ENCODE peak calls at places on chromosomes 12 and 14, in seven cellular contexts. U, T, J, Q, Y, D and I are unnamed samples.
A peak's percentile ranks its signal among the peaks of the same experiment; 100 is the strongest.

GRCh38 chr12:19428261-19428660 is 11.0 kb upstream of the AEBP2 start:
- DNase-seq in Q (no peak), Y (no peak), T (no peak), U (no peak), J (no peak), D (no peak), I (peak; percentile 44)

GRCh38 chr12:46942579-46942978 is 116.8 kb upstream of the SLC38A4 start:
- DNase-seq in U (no peak), D (no peak), T (no peak), Y (no peak), J (no peak), Q (no peak), I (no peak)

GRCh38 chr14:77406086-77406485 is 17.2 kb downstream of the NOXRED1 start:
- DNase-seq in D (no peak), T (no peak), Q (no peak), Y (no peak), U (no peak), J (no peak), I (peak; percentile 16)

GRCh38 chr14:56310643-56311042 is 192.4 kb downstream of the PELI2 start:
- DNase-seq in Q (no peak), T (no peak), D (peak; percentile 6), Y (no peak), J (peak; percentile 33), U (no peak), I (peak; percentile 38)

GRCh38 chr12:10717410-10717809 is 5.7 kb downstream of the YBX3 start:
- DNase-seq in T (no peak), U (no peak), Y (no peak), D (no peak), Q (peak; percentile 28), J (no peak), I (peak; percentile 71)

GRCh38 chr14:24411468-24412454 is 13.0 kb downstream of the NYNRIN start:
- DNase-seq in T (no peak), U (peak; percentile 42), J (peak; percentile 72), D (peak; percentile 50), Q (peak; percentile 68), Y (peak; percentile 57), I (peak; percentile 69)

GRCh38 chr12:121295746-121296617 is 527 bp downstream of the CAMKK2 start:
- DNase-seq in Q (peak; percentile 56), D (peak; percentile 21), U (no peak), J (no peak), Y (no peak), T (no peak), I (peak; percentile 14)

GRCh38 chr12:106098691-106099200 is 40.0 kb downstream of the NUAK1 start:
- DNase-seq in U (no peak), T (no peak), Y (no peak), Q (peak; percentile 48), D (no peak), J (no peak), I (no peak)

GRCh38 chr12:68905731-68906130 is 27.2 kb downstream of the CPM start:
- DNase-seq in D (no peak), U (no peak), T (no peak), J (no peak), Q (no peak), Y (no peak), I (no peak)

GRCh38 chr12:125171267-125171666 is 106.0 kb downstream of the AACS start:
- DNase-seq in U (no peak), Q (no peak), T (no peak), J (no peak), Y (no peak), D (no peak), I (no peak)

GRCh38 chr12:49949124-49949845 is 1.3 kb upstream of the AQP2 start:
- DNase-seq in T (no peak), Q (no peak), Y (no peak), D (no peak), U (peak; percentile 21), J (no peak), I (no peak)

GRCh38 chr14:97315790-97316189 is 518.6 kb downstream of the VRK1 start:
- DNase-seq in T (no peak), Q (no peak), D (no peak), U (no peak), Y (no peak), J (no peak), I (no peak)

GRCh38 chr12:46965137-46965536 is 114.3 kb upstream of the PCED1B start:
- DNase-seq in Y (no peak), Q (no peak), T (no peak), J (no peak), D (no peak), U (no peak), I (no peak)

GRCh38 chr12:106897082-106897481 is 58.6 kb upstream of the TMEM263 start:
- DNase-seq in Q (no peak), Y (peak; percentile 20), T (no peak), D (no peak), U (no peak), J (peak; percentile 44), I (peak; percentile 25)

GRCh38 chr12:3592856-3593625 is 102.0 kb downstream of the PRMT8 start:
- DNase-seq in J (no peak), T (no peak), Y (no peak), U (no peak), Q (no peak), D (no peak), I (no peak)

GRCh38 chr14:50978888-50979287 is 34.6 kb upstream of the PYGL start:
- DNase-seq in U (no peak), Q (no peak), J (no peak), Y (no peak), D (no peak), T (no peak), I (no peak)

DNA sequence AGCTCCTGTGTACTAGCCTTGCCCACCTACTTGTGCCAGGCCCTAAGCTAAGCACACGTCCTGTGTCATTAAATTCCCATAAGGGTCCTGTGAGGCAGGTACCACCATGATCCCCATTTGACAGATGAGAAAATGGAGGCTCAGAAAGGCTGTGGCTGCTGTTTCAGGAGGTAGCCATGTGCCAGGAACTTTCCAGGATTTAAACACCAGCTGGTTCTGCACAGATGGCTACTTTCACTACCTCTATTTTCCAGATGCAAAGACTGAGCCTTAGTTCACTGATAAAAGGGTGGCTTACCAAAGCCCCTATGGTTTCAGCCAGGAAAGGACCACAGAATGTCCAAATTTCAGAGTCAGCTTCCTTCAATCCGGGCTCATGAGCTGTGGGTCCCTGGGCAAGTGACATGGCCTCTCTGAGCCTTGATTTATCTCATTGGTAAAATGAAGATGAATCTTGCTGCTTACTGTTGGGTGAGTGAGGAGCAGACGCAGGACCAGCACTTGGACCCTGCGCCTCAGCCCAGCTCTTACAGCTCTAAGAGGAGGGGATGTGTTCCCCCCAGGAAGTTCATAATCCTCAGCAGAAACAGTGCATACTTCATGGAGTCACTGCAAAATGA is 23.5 kb downstream of the CMKLR1 start:
- DNase-seq in Q (no peak), Y (no peak), J (no peak), U (no peak), T (no peak), D (no peak), I (no peak)
- H3K4me3 ChIP-seq in Q (no peak overlapping the region), Y (no peak overlapping the region), J (no peak overlapping the region), U (no peak overlapping the region), T (no peak overlapping the region), D (no peak overlapping the region), I (no peak overlapping the region)

GRCh38 chr12:85278598-85279448 is 1.2 kb upstream of the ALX1 start:
- DNase-seq in D (no peak), T (no peak), Q (peak; percentile 13), J (no peak), Y (no peak), U (no peak), I (no peak)

GRCh38 chr12:85280984-85281946 is 1.2 kb downstream of the ALX1 start:
- DNase-seq in T (no peak), J (peak; percentile 39), D (no peak), U (no peak), Y (no peak), Q (no peak), I (no peak)

GRCh38 chr12:85279449-85280137 is 427 bp upstream of the ALX1 start:
- DNase-seq in T (no peak), J (no peak), Y (no peak), Q (peak; percentile 71), D (no peak), U (no peak), I (no peak)

GRCh38 chr12:85281947-85282312 is 1.9 kb downstream of the ALX1 start:
- DNase-seq in D (no peak), Y (no peak), U (no peak), T (no peak), Q (peak; percentile 29), J (no peak), I (no peak)

GRCh38 chr12:85280138-85280983 is at the start of gene ALX1:
- DNase-seq in D (peak; percentile 80), Q (peak; percentile 89), U (peak; percentile 46), Y (no peak), J (peak; percentile 44), T (no peak), I (peak; percentile 16)
- TF ChIP-seq CTCF in D (no peak), Q (peak; percentile 25), U (no peak), Y (no peak), J (no peak), T (no peak), I (no peak)

GRCh38 chr14:96088911-96089310 is 49.7 kb downstream of the C14orf132 start:
- DNase-seq in J (no peak), Q (no peak), Y (no peak), T (no peak), U (no peak), D (no peak), I (no peak)

GRCh38 chr14:96091941-96092411 is 52.8 kb downstream of the C14orf132 start:
- DNase-seq in D (no peak), Q (no peak), Y (peak; percentile 72), T (no peak), U (no peak), J (no peak), I (peak; percentile 28)

GRCh38 chr14:96089401-96089800 is 50.2 kb downstream of the C14orf132 start:
- DNase-seq in T (no peak), Y (no peak), J (no peak), Q (no peak), U (no peak), D (no peak), I (no peak)

GRCh38 chr14:96091149-96091693 is 52.1 kb downstream of the C14orf132 start:
- DNase-seq in Y (peak; percentile 63), U (no peak), D (no peak), Q (no peak), T (no peak), J (no peak), I (no peak)

DNA sequence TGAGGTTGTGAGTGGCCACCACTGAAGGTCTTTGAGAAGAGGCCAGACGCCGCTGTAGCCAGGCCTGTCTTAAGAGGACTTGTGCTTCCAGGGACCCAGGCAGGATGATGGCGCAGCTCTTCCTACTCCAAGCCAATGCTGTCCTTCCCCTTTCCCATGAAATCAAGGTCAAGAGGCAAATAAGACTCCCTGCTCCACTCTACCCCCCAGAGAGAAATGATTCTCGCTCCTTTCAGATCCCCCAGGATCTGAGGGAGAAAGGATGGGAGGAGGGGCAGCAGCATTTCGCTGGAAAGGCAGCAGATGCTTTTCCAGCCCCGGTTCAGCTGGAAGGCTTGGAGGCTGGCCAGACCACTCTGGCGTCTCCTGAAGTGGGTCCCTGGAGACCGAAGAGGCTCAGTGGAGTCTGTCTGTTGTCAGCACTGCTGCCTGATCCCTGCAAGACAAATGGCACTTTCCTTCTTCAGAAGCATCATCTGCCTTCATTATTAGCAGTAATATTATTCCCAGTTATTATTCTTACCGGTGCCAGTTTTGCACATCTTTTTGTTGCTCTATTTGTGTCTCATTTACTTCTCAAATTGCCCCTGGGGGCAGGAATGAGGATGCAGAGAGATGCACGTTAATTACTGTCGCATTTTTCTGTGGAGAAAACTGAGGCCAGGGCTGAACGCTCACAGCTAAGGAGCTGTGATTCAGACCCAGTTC is 51.4 kb downstream of the C14orf132 start:
- DNase-seq in D (peak; percentile 72), Y (peak; percentile 99), T (no peak), Q (no peak), J (peak; percentile 80), U (peak; percentile 72), I (peak; percentile 82)
- H3K4me3 ChIP-seq in D (no peak overlapping the region), Y (peak overlapping the region; percentile 25), T (no peak overlapping the region), Q (no peak overlapping the region), J (no peak overlapping the region), U (no peak overlapping the region), I (no peak overlapping the region)

GRCh38 chr12:53481957-53482586 is 17.2 kb downstream of the MAP3K12 start:
- DNase-seq in U (no peak), D (peak; percentile 43), J (no peak), Q (peak; percentile 46), Y (no peak), T (no peak), I (no peak)
- TF ChIP-seq CTCF in U (no peak), D (peak; percentile 29), J (no peak), Q (peak; percentile 38), Y (peak; percentile 42), T (no peak), I (peak; percentile 22)